ENCODE peak calls at places on chromosomes 16 and 17, in seven cellular contexts. One of them, this sample, is unnamed.

GRCh38 chr17:43543771-43544575 is 2.2 kb downstream of the ETV4 start:
- DNase-seq in type B pancreatic cell: no peak
- DNase-seq in heart right ventricle: no peak
- DNase-seq in A549: no peak
- DNase-seq in neural crest cell: no peak
- DNase-seq in cardiac muscle cell: no peak
- DNase-seq in AG09309: no peak
- DNase-seq in this sample: no peak

GRCh38 chr16:87849419-87850008 is 19.8 kb downstream of the SLC7A5 start:
- DNase-seq in type B pancreatic cell: no peak
- DNase-seq in heart right ventricle: no peak
- DNase-seq in A549: no peak
- DNase-seq in neural crest cell: no peak
- DNase-seq in cardiac muscle cell: no peak
- DNase-seq in AG09309: no peak
- DNase-seq in this sample: no peak

GRCh38 chr16:71250461-71251232 is 20.1 kb upstream of the HYDIN start:
- DNase-seq in type B pancreatic cell: no peak
- DNase-seq in heart right ventricle: no peak
- DNase-seq in A549: no peak
- DNase-seq in neural crest cell: no peak
- DNase-seq in cardiac muscle cell: no peak
- DNase-seq in AG09309: no peak
- DNase-seq in this sample: no peak

GRCh38 chr17:81135503-81136283 is 29.6 kb upstream of the PVALEF start:
- DNase-seq in type B pancreatic cell: no peak
- DNase-seq in heart right ventricle: no peak
- DNase-seq in A549: no peak
- DNase-seq in neural crest cell: no peak
- DNase-seq in cardiac muscle cell: no peak
- DNase-seq in AG09309: no peak
- DNase-seq in this sample: no peak

GRCh38 chr16:12675852-12676251 is 127.8 kb downstream of the CPPED1 start:
- DNase-seq in type B pancreatic cell: no peak
- DNase-seq in heart right ventricle: no peak
- DNase-seq in A549: peak; percentile 18
- DNase-seq in neural crest cell: no peak
- DNase-seq in cardiac muscle cell: peak; percentile 20
- DNase-seq in AG09309: peak; percentile 18
- DNase-seq in this sample: no peak

GRCh38 chr17:4199818-4200402 is 56.9 kb downstream of the CYB5D2 start:
- DNase-seq in type B pancreatic cell: no peak
- DNase-seq in heart right ventricle: no peak
- DNase-seq in A549: peak; percentile 81
- DNase-seq in neural crest cell: peak; percentile 45
- DNase-seq in cardiac muscle cell: peak; percentile 56
- DNase-seq in AG09309: no peak
- DNase-seq in this sample: peak; percentile 76

GRCh38 chr16:54248863-54249710 is 37.5 kb downstream of the IRX3 start:
- DNase-seq in type B pancreatic cell: no peak
- DNase-seq in heart right ventricle: no peak
- DNase-seq in A549: no peak
- DNase-seq in neural crest cell: no peak
- DNase-seq in cardiac muscle cell: no peak
- DNase-seq in AG09309: no peak
- DNase-seq in this sample: no peak

GRCh38 chr17:50719924-50720805 is 762 bp downstream of the LUC7L3 start:
- DNase-seq in type B pancreatic cell: no peak
- DNase-seq in heart right ventricle: no peak
- DNase-seq in A549: no peak
- DNase-seq in neural crest cell: no peak
- DNase-seq in cardiac muscle cell: no peak
- DNase-seq in AG09309: no peak
- DNase-seq in this sample: no peak

GRCh38 chr17:81428121-81428515 is 32.9 kb downstream of the BAHCC1 start:
- DNase-seq in type B pancreatic cell: no peak
- DNase-seq in heart right ventricle: no peak
- DNase-seq in A549: no peak
- DNase-seq in neural crest cell: no peak
- DNase-seq in cardiac muscle cell: no peak
- DNase-seq in AG09309: no peak
- DNase-seq in this sample: no peak

GRCh38 chr17:74919440-74920305 is 3.4 kb downstream of the USH1G start:
- DNase-seq in type B pancreatic cell: no peak
- DNase-seq in heart right ventricle: no peak
- DNase-seq in A549: peak; percentile 94
- DNase-seq in neural crest cell: no peak
- DNase-seq in cardiac muscle cell: peak; percentile 30
- DNase-seq in AG09309: no peak
- DNase-seq in this sample: peak; percentile 76

GRCh38 chr17:18961634-18962493 is 9.9 kb downstream of the SLC5A10 start:
- DNase-seq in type B pancreatic cell: no peak
- DNase-seq in heart right ventricle: no peak
- DNase-seq in A549: peak; percentile 66
- DNase-seq in neural crest cell: no peak
- DNase-seq in cardiac muscle cell: no peak
- DNase-seq in AG09309: no peak
- DNase-seq in this sample: peak; percentile 72

GRCh38 chr17:4721203-4722135 is 9.8 kb upstream of the MED11 start:
- DNase-seq in type B pancreatic cell: no peak
- DNase-seq in heart right ventricle: no peak
- DNase-seq in A549: peak; percentile 85
- DNase-seq in neural crest cell: no peak
- DNase-seq in cardiac muscle cell: peak; percentile 62
- DNase-seq in AG09309: no peak
- DNase-seq in this sample: peak; percentile 27

GRCh38 chr17:76735586-76736348 is 1.4 kb downstream of the SRSF2 start:
- DNase-seq in type B pancreatic cell: no peak
- DNase-seq in heart right ventricle: no peak
- DNase-seq in A549: no peak
- DNase-seq in neural crest cell: no peak
- DNase-seq in cardiac muscle cell: no peak
- DNase-seq in AG09309: no peak
- DNase-seq in this sample: no peak

GRCh38 chr16:85249418-85249817 is 137.1 kb upstream of the CIBAR2 start:
- DNase-seq in type B pancreatic cell: no peak
- DNase-seq in heart right ventricle: peak; percentile 46
- DNase-seq in A549: no peak
- DNase-seq in neural crest cell: no peak
- DNase-seq in cardiac muscle cell: no peak
- DNase-seq in AG09309: no peak
- DNase-seq in this sample: no peak

GRCh38 chr17:68821860-68822693 is 133.1 kb downstream of the ABCA8 start:
- DNase-seq in type B pancreatic cell: no peak
- DNase-seq in heart right ventricle: no peak
- DNase-seq in A549: peak; percentile 77
- DNase-seq in neural crest cell: no peak
- DNase-seq in cardiac muscle cell: peak; percentile 81
- DNase-seq in AG09309: peak; percentile 62
- DNase-seq in this sample: no peak

GRCh38 chr16:76370344-76370743 is 93.1 kb downstream of the CNTNAP4 start:
- DNase-seq in type B pancreatic cell: no peak
- DNase-seq in heart right ventricle: no peak
- DNase-seq in A549: no peak
- DNase-seq in neural crest cell: no peak
- DNase-seq in cardiac muscle cell: no peak
- DNase-seq in AG09309: no peak
- DNase-seq in this sample: no peak
- TF ChIP-seq CTCF in type B pancreatic cell: no peak
- TF ChIP-seq CTCF in heart right ventricle: no peak
- TF ChIP-seq CTCF in A549: no peak
- TF ChIP-seq CTCF in neural crest cell: no peak
- TF ChIP-seq CTCF in cardiac muscle cell: no peak
- TF ChIP-seq CTCF in AG09309: no peak
- TF ChIP-seq CTCF in this sample: no peak

GRCh38 chr16:681746-682427 is 1.7 kb downstream of the STUB1 start:
- DNase-seq in type B pancreatic cell: no peak
- DNase-seq in heart right ventricle: no peak
- DNase-seq in A549: no peak
- DNase-seq in neural crest cell: no peak
- DNase-seq in cardiac muscle cell: peak; percentile 43
- DNase-seq in AG09309: no peak
- DNase-seq in this sample: no peak

GRCh38 chr16:679808-680624 is at the start of gene STUB1:
- DNase-seq in type B pancreatic cell: peak; percentile 95
- DNase-seq in heart right ventricle: peak; percentile 90
- DNase-seq in A549: no peak
- DNase-seq in neural crest cell: peak; percentile 92
- DNase-seq in cardiac muscle cell: peak; percentile 91
- DNase-seq in AG09309: no peak
- DNase-seq in this sample: peak; percentile 94

GRCh38 chr16:682493-683395 is 1.4 kb downstream of the JMJD8 start:
- DNase-seq in type B pancreatic cell: no peak
- DNase-seq in heart right ventricle: no peak
- DNase-seq in A549: no peak
- DNase-seq in neural crest cell: no peak
- DNase-seq in cardiac muscle cell: no peak
- DNase-seq in AG09309: no peak
- DNase-seq in this sample: no peak

GRCh38 chr16:680625-680945 is 375 bp downstream of the STUB1 start:
- DNase-seq in type B pancreatic cell: no peak
- DNase-seq in heart right ventricle: no peak
- DNase-seq in A549: no peak
- DNase-seq in neural crest cell: no peak
- DNase-seq in cardiac muscle cell: no peak
- DNase-seq in AG09309: no peak
- DNase-seq in this sample: no peak

GRCh38 chr16:680967-681745 is 946 bp downstream of the STUB1 start:
- DNase-seq in type B pancreatic cell: no peak
- DNase-seq in heart right ventricle: peak; percentile 54
- DNase-seq in A549: no peak
- DNase-seq in neural crest cell: no peak
- DNase-seq in cardiac muscle cell: peak; percentile 63
- DNase-seq in AG09309: no peak
- DNase-seq in this sample: no peak
- TF ChIP-seq CTCF in type B pancreatic cell: no peak
- TF ChIP-seq CTCF in heart right ventricle: no peak
- TF ChIP-seq CTCF in A549: no peak
- TF ChIP-seq CTCF in neural crest cell: no peak
- TF ChIP-seq CTCF in cardiac muscle cell: peak; percentile 18
- TF ChIP-seq CTCF in AG09309: no peak
- TF ChIP-seq CTCF in this sample: no peak

GRCh38 chr16:81204794-81205680 is 33.5 kb upstream of the BCO1 start:
- DNase-seq in type B pancreatic cell: no peak
- DNase-seq in heart right ventricle: no peak
- DNase-seq in A549: peak; percentile 63
- DNase-seq in neural crest cell: peak; percentile 30
- DNase-seq in cardiac muscle cell: peak; percentile 78
- DNase-seq in AG09309: no peak
- DNase-seq in this sample: peak; percentile 67

GRCh38 chr16:81212830-81213465 is 25.5 kb upstream of the BCO1 start:
- DNase-seq in type B pancreatic cell: no peak
- DNase-seq in heart right ventricle: no peak
- DNase-seq in A549: no peak
- DNase-seq in neural crest cell: no peak
- DNase-seq in cardiac muscle cell: no peak
- DNase-seq in AG09309: no peak
- DNase-seq in this sample: no peak

GRCh38 chr16:81201267-81201666 is 37.2 kb upstream of the BCO1 start:
- DNase-seq in type B pancreatic cell: no peak
- DNase-seq in heart right ventricle: no peak
- DNase-seq in A549: no peak
- DNase-seq in neural crest cell: no peak
- DNase-seq in cardiac muscle cell: no peak
- DNase-seq in AG09309: no peak
- DNase-seq in this sample: no peak

GRCh38 chr16:81210807-81211206 is 27.7 kb upstream of the BCO1 start:
- DNase-seq in type B pancreatic cell: no peak
- DNase-seq in heart right ventricle: no peak
- DNase-seq in A549: no peak
- DNase-seq in neural crest cell: no peak
- DNase-seq in cardiac muscle cell: no peak
- DNase-seq in AG09309: no peak
- DNase-seq in this sample: no peak

DNA sequence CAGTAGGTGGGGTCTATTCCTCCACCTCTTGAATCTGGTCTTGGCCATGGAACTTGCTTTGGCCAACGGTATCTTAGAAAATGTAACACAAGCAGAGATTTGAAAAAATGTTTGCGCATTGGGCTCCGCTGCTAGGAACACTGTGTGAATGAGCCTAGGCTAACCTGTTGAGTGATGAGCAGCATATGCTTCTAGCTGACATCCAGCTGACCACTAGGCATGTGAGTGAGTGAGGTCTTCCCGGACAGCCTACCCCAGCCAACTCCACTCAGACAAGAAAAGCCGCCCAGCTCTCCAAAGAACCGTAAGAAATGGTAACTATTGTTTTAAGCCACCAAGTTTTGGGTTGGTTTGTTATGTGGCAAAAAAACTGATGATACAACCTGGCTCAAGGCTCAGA is 31.4 kb upstream of the BCO1 start:
- DNase-seq in type B pancreatic cell: no peak
- DNase-seq in heart right ventricle: no peak
- DNase-seq in A549: no peak
- DNase-seq in neural crest cell: no peak
- DNase-seq in cardiac muscle cell: no peak
- DNase-seq in AG09309: no peak
- DNase-seq in this sample: no peak
- TF ChIP-seq CTCF in type B pancreatic cell: no peak
- TF ChIP-seq CTCF in heart right ventricle: no peak
- TF ChIP-seq CTCF in A549: no peak
- TF ChIP-seq CTCF in neural crest cell: no peak
- TF ChIP-seq CTCF in cardiac muscle cell: no peak
- TF ChIP-seq CTCF in AG09309: no peak
- TF ChIP-seq CTCF in this sample: no peak

DNA sequence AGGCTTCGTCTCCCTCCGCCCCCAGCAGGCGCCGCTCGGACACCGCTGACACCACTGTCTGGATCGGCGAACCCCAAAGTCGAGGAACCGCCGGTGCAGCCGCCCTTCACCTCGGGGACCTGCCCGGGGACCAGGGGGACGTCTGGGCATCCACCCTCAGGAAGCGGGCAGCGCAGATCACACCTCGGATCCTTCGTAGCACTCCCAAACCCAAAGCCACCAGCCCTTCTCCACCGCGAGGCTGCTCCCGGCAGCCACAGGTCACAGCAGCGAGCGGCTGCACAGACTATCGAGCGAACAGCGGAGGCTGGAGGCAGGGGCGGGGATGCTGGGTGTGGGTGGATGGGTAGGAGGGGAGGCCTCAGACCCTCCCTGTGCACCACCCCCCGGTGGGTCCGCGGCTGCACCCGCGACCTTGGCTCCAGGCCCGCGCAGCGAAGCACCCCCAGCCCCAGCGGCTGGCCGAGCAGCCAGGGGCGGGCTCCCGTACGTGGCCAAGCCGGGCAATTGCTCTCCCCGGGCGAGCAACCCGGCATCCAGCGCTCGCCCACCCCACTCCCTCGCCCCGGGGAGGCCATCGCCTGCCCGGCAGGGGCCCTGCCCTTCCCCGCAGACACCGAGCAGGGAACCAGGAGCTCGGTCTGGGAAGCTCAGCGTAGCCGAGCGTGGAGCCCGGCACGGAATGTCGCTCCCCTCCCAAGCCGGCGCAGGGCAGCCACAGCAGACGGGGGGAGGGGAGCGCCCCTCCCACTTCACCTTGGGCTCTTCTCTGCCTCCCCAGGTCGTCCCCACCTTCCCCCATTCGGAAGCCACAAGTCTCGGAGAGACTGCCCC is 1.0 kb downstream of the SDK2 start:
- DNase-seq in type B pancreatic cell: no peak
- DNase-seq in heart right ventricle: peak; percentile 34
- DNase-seq in A549: peak; percentile 90
- DNase-seq in neural crest cell: peak; percentile 41
- DNase-seq in cardiac muscle cell: peak; percentile 6
- DNase-seq in AG09309: no peak
- DNase-seq in this sample: peak; percentile 49
- TF ChIP-seq CTCF in type B pancreatic cell: peak; percentile 35
- TF ChIP-seq CTCF in heart right ventricle: peak; percentile 43
- TF ChIP-seq CTCF in A549: peak; percentile 61
- TF ChIP-seq CTCF in neural crest cell: peak; percentile 40
- TF ChIP-seq CTCF in cardiac muscle cell: peak; percentile 16
- TF ChIP-seq CTCF in AG09309: no peak
- TF ChIP-seq CTCF in this sample: no peak

GRCh38 chr17:14333506-14333905 is 32.6 kb downstream of the HS3ST3B1 start:
- DNase-seq in type B pancreatic cell: no peak
- DNase-seq in heart right ventricle: no peak
- DNase-seq in A549: no peak
- DNase-seq in neural crest cell: no peak
- DNase-seq in cardiac muscle cell: no peak
- DNase-seq in AG09309: no peak
- DNase-seq in this sample: no peak
- TF ChIP-seq CTCF in type B pancreatic cell: no peak
- TF ChIP-seq CTCF in heart right ventricle: no peak
- TF ChIP-seq CTCF in A549: no peak
- TF ChIP-seq CTCF in neural crest cell: no peak
- TF ChIP-seq CTCF in cardiac muscle cell: no peak
- TF ChIP-seq CTCF in AG09309: no peak
- TF ChIP-seq CTCF in this sample: no peak